ENCODE peak calls at places on chromosomes 3 and 15, in four cellular contexts. M is K562, E is GM12878, Y is HepG2. J is an unnamed sample.

GRCh38 chr3:183828538-183828870 is 3.1 kb upstream of the MAP6D1 start:
- DNase-seq in M (no peak), E (no peak), Y (no peak), J (no peak)

GRCh38 chr15:44101286-44101685 is 93.8 kb downstream of the FRMD5 start:
- DNase-seq in M (no peak), E (no peak), Y (no peak), J (no peak)

GRCh38 chr3:106837616-106838015 is 539.6 kb upstream of the CCDC54 start:
- DNase-seq in M (no peak), E (no peak), Y (no peak), J (no peak)

GRCh38 chr3:157921767-157922166 is 184.5 kb downstream of the SHOX2 start:
- DNase-seq in M (no peak), E (no peak), Y (no peak), J (no peak)

GRCh38 chr3:8486945-8487344 is 14.7 kb upstream of the LMCD1 start:
- DNase-seq in M (no peak), E (no peak), Y (peak; percentile 94), J (no peak)

GRCh38 chr3:115885621-115886020 is 262.3 kb downstream of the GAP43 start:
- DNase-seq in M (no peak), E (no peak), Y (no peak), J (peak; percentile 10)

GRCh38 chr3:124032351-124032880 is 40.5 kb upstream of the ROPN1 start:
- DNase-seq in M (peak; percentile 13), E (no peak), Y (no peak), J (peak; percentile 16)

GRCh38 chr3:117997201-117998049 is 1037.2 kb downstream of the IGSF11 start:
- DNase-seq in M (peak; percentile 35), E (peak; percentile 3), Y (peak; percentile 56), J (peak; percentile 81)

GRCh38 chr15:74428970-74429783 is 4.6 kb downstream of the SEMA7A start:
- DNase-seq in M (no peak), E (no peak), Y (no peak), J (no peak)

GRCh38 chr3:76570436-76571057 is 469.4 kb upstream of the ROBO2 start:
- DNase-seq in M (peak; percentile 0), E (no peak), Y (no peak), J (peak; percentile 7)

GRCh38 chr3:22117091-22117490 is 366.1 kb upstream of the ZNF385D start:
- DNase-seq in M (no peak), E (no peak), Y (no peak), J (no peak)

GRCh38 chr3:25235471-25235870 is 192.6 kb upstream of the RARB start:
- DNase-seq in M (no peak), E (no peak), Y (no peak), J (no peak)
- TF ChIP-seq BHLHE40 in M (no peak), E (no peak), Y (no peak), J (no peak)

GRCh38 chr15:40357723-40358491 is at the start of gene DISP2:
- DNase-seq in M (peak; percentile 89), E (no peak), Y (peak; percentile 60), J (peak; percentile 92)
- TF ChIP-seq FOXM1 in M (no peak), E (no peak), Y (no peak), J (no peak)

DNA sequence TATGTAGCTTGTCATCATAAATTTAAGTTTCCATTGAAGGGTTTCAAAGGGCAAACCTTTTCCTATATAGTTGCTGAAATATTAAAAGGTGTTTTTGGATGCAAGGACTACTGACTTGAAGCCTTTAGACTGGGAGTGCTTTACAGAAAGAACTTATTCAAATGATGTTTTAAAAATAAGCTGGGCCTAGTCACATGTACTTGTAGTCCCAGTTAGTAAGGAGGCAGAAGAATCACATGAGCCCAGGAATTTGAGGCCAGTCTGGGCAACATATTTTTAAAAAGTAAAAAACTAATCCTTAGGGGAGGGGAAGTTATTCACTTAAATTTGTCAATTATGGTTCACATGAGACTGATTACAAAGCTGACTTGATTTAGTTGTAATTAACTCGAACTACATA is 65.0 kb downstream of the SMARCC1 start:
- DNase-seq in M (no peak), E (no peak), Y (no peak), J (no peak)
- TF ChIP-seq BHLHE40 in M (no peak), E (no peak), Y (no peak), J (no peak)

GRCh38 chr3:10521772-10522441 is 16.5 kb upstream of the ATP2B2 start:
- DNase-seq in M (no peak), E (no peak), Y (no peak), J (no peak)
- TF ChIP-seq FOXM1 in M (no peak), E (no peak), Y (no peak), J (no peak)

GRCh38 chr3:102712896-102713295 is 278.1 kb downstream of the ZPLD1 start:
- DNase-seq in M (no peak), E (no peak), Y (no peak), J (no peak)
- TF ChIP-seq BHLHE40 in M (no peak), E (no peak), Y (no peak), J (no peak)

DNA sequence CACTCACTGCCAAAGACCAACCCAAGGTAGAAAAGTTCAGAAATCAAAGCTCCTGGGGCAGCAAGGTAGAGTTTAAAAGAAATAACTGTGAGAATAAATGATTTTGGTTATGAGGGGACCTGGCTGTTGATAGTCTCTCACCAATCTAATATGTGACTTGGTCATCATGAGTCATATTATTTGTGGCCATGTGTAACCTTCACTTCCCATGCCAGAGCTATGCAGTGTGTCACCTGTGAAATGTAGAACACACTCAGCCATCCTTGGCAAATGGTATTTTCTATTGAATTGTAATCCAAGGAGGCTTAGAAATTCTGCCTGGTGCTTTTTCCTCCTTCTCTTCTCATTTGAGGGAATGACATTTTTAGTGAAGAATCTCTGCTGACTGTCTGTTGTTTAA is 184.2 kb upstream of the STAC start:
- DNase-seq in M (no peak), E (no peak), Y (no peak), J (no peak)
- TF ChIP-seq FOXM1 in M (no peak), E (no peak), Y (no peak), J (no peak)

GRCh38 chr3:71228156-71228885 is 355.2 kb downstream of the FOXP1 start:
- DNase-seq in M (no peak), E (no peak), Y (no peak), J (no peak)

GRCh38 chr3:71225951-71226564 is 357.5 kb downstream of the FOXP1 start:
- DNase-seq in M (no peak), E (no peak), Y (no peak), J (no peak)

GRCh38 chr3:71227344-71227743 is 356.2 kb downstream of the FOXP1 start:
- DNase-seq in M (peak; percentile 65), E (no peak), Y (no peak), J (no peak)

GRCh38 chr3:71225285-71225684 is 358.2 kb downstream of the FOXP1 start:
- DNase-seq in M (no peak), E (no peak), Y (no peak), J (no peak)

GRCh38 chr3:71226565-71227281 is 356.8 kb downstream of the FOXP1 start:
- DNase-seq in M (peak; percentile 49), E (peak; percentile 28), Y (no peak), J (no peak)
- TF ChIP-seq BHLHE40 in M (peak; percentile 10), E (peak; percentile 38), Y (no peak), J (no peak)

GRCh38 chr3:51384145-51384729 is 854 bp upstream of the MANF start:
- DNase-seq in M (no peak), E (no peak), Y (no peak), J (peak; percentile 39)
- TF ChIP-seq FOXM1 in M (no peak), E (no peak), Y (no peak), J (no peak)